ENCODE peak calls at places on chromosomes 7 and 10, in nine cellular contexts. N is HEK293T; Y is NCI-H748 treated with DMSO at 0.1 percent for 48 hours; A is SW480; R is left cardiac atrium; F is activated effector memory CD4-positive, alpha-beta T cell treated with Interleukin-2 at 50 U/mL for 16 hours; B is NAMALWA; O is activated naive CD8-positive, alpha-beta T cell treated with anti-CD3 and anti-CD28 coated beads for 36 hours; X is AML-193. S is an unnamed sample.

GRCh38 chr10:90947025-90947960 is 26.4 kb upstream of the ANKRD1 start:
- DNase-seq in O (no peak), X (no peak), B (no peak), R (no peak), A (no peak), Y (no peak), N (no peak), F (no peak), S (no peak)

GRCh38 chr7:151375530-151376217 is 34.1 kb downstream of the NUB1 start:
- DNase-seq in X (no peak), A (no peak), B (no peak), F (no peak), R (no peak), O (no peak), N (no peak), Y (no peak), S (no peak)

GRCh38 chr7:42566981-42567510 is 330.0 kb upstream of the GLI3 start:
- DNase-seq in F (no peak), N (no peak), B (no peak), O (no peak), X (no peak), Y (no peak), R (no peak), A (no peak), S (no peak)

GRCh38 chr7:130386876-130387275 is 6.6 kb downstream of the CPA1 start:
- DNase-seq in N (no peak), Y (no peak), R (no peak), A (no peak), X (no peak), F (no peak), O (no peak), B (no peak), S (no peak)

GRCh38 chr7:83449781-83450180 is 199.2 kb downstream of the SEMA3E start:
- DNase-seq in R (no peak), Y (no peak), A (no peak), N (no peak), F (no peak), B (no peak), X (no peak), O (no peak), S (no peak)

GRCh38 chr10:59550061-59550460 is 159.6 kb downstream of the SLC16A9 start:
- DNase-seq in Y (no peak), X (no peak), B (no peak), O (no peak), A (no peak), F (no peak), N (no peak), R (no peak), S (no peak)

GRCh38 chr7:2474813-2475677 is 1.2 kb downstream of the GRIFIN start:
- DNase-seq in R (no peak), A (no peak), F (no peak), O (no peak), B (no peak), N (no peak), X (no peak), Y (no peak), S (no peak)

GRCh38 chr7:26156454-26157365 is 4.7 kb downstream of the NFE2L3 start:
- DNase-seq in F (no peak), Y (no peak), X (no peak), N (no peak), B (peak; percentile 85), O (peak; percentile 61), A (peak; percentile 92), R (no peak), S (no peak)

GRCh38 chr10:112663181-112663879 is 216.3 kb downstream of the VTI1A start:
- DNase-seq in A (no peak), B (no peak), F (no peak), X (no peak), R (no peak), O (no peak), Y (no peak), N (no peak), S (no peak)

GRCh38 chr10:77715081-77715480 is 77.5 kb upstream of the KCNMA1 start:
- DNase-seq in N (peak; percentile 28), B (peak; percentile 9), R (no peak), A (peak; percentile 27), F (no peak), O (no peak), X (no peak), Y (no peak), S (no peak)

GRCh38 chr10:80118669-80119068 is 13.9 kb upstream of the PLAC9 start:
- DNase-seq in X (no peak), A (no peak), O (no peak), B (no peak), F (no peak), Y (no peak), R (no peak), N (no peak), S (no peak)

GRCh38 chr7:116340201-116340847 is 130.0 kb downstream of the TES start:
- DNase-seq in B (no peak), R (no peak), A (no peak), N (no peak), O (no peak), Y (no peak), F (no peak), X (no peak), S (no peak)

GRCh38 chr10:96626795-96627194 is 40.0 kb upstream of the TM9SF3 start:
- DNase-seq in X (no peak), B (peak; percentile 57), N (no peak), O (no peak), Y (peak; percentile 12), R (no peak), A (no peak), F (no peak), S (no peak)

GRCh38 chr7:46494441-46494840 is 573.4 kb upstream of the IGFBP3 start:
- DNase-seq in O (no peak), Y (no peak), B (no peak), F (no peak), A (no peak), X (no peak), R (no peak), N (no peak), S (no peak)

GRCh38 chr7:46071601-46072000 is 150.5 kb upstream of the IGFBP3 start:
- DNase-seq in F (no peak), R (no peak), O (no peak), A (no peak), N (no peak), X (no peak), B (no peak), Y (no peak), S (no peak)

GRCh38 chr10:102431452-102432124 is 786 bp downstream of the CUEDC2 start:
- DNase-seq in O (no peak), Y (no peak), B (peak; percentile 45), A (no peak), N (no peak), R (no peak), F (no peak), X (no peak), S (no peak)